ENCODE peak calls at places on chromosomes 13 and 19, in seven cellular contexts. C is CD8-positive, alpha-beta T cell; H is pancreas; N is A549; F is fibroblast of lung; D is OCI-LY7; B is heart right ventricle. X is an unnamed sample.

GRCh38 chr19:17841810-17842662 is 5.7 kb downstream of the JAK3 start:
- DNase-seq in C (no peak), H (peak; percentile 86), N (peak; percentile 91), F (peak; percentile 83), D (peak; percentile 79), B (peak; percentile 76), X (no peak)

GRCh38 chr19:31963741-31964140 is 381.7 kb upstream of the ZNF507 start:
- DNase-seq in C (no peak), H (no peak), N (no peak), F (no peak), D (no peak), B (peak; percentile 39), X (no peak)

GRCh38 chr13:29594310-29594709 is 1.2 kb downstream of the SLC7A1 start:
- DNase-seq in C (no peak), H (no peak), N (peak; percentile 61), F (peak; percentile 78), D (peak; percentile 68), B (no peak), X (no peak)

GRCh38 chr19:46069841-46070341 is 29.1 kb upstream of the IGFL4 start:
- DNase-seq in C (no peak), H (no peak), N (no peak), F (peak; percentile 96), D (no peak), B (no peak), X (no peak)

GRCh38 chr19:3606174-3606689 is 443 bp downstream of the TBXA2R start:
- DNase-seq in C (peak; percentile 28), H (peak; percentile 89), N (no peak), F (no peak), D (no peak), B (no peak), X (peak; percentile 51)

GRCh38 chr13:50617134-50617721 is 226.3 kb downstream of the DLEU7 start:
- DNase-seq in C (no peak), H (no peak), N (no peak), F (peak; percentile 63), D (no peak), B (no peak), X (no peak)

GRCh38 chr13:95710313-95710712 is 33.4 kb downstream of the DNAJC3 start:
- DNase-seq in C (no peak), H (no peak), N (no peak), F (peak; percentile 73), D (no peak), B (no peak), X (no peak)

GRCh38 chr19:43784251-43784980 is 3.6 kb upstream of the KCNN4 start:
- DNase-seq in C (peak; percentile 54), H (no peak), N (peak; percentile 92), F (peak; percentile 83), D (peak; percentile 89), B (no peak), X (no peak)

GRCh38 chr13:101204270-101205011 is 211.9 kb downstream of the NALCN start:
- DNase-seq in C (no peak), H (no peak), N (no peak), F (peak; percentile 52), D (no peak), B (no peak), X (no peak)

GRCh38 chr13:73708393-73708985 is 425.7 kb downstream of the KLF12 start:
- DNase-seq in C (peak; percentile 32), H (no peak), N (peak; percentile 33), F (peak; percentile 80), D (peak; percentile 61), B (peak; percentile 38), X (peak; percentile 24)

GRCh38 chr19:4962085-4962619 is 6.8 kb upstream of the KDM4B start:
- DNase-seq in C (no peak), H (no peak), N (no peak), F (no peak), D (no peak), B (no peak), X (no peak)

GRCh38 chr19:41882568-41883462 is at the start of gene ARHGEF1:
- DNase-seq in C (peak; percentile 64), H (no peak), N (peak; percentile 90), F (peak; percentile 18), D (peak; percentile 70), B (peak; percentile 74), X (no peak)

GRCh38 chr13:82412749-82413148 is 1469.5 kb downstream of the SLITRK1 start:
- DNase-seq in C (no peak), H (no peak), N (no peak), F (no peak), D (no peak), B (no peak), X (no peak)

GRCh38 chr13:96958286-96958891 is 35.9 kb downstream of the OXGR1 start:
- DNase-seq in C (no peak), H (no peak), N (no peak), F (peak; percentile 40), D (peak; percentile 32), B (no peak), X (no peak)

GRCh38 chr19:40344422-40344821 is 3.8 kb downstream of the C19orf47 start:
- DNase-seq in C (no peak), H (peak; percentile 2), N (no peak), F (no peak), D (no peak), B (no peak), X (no peak)

GRCh38 chr19:13089139-13089856 is 13.4 kb downstream of the LYL1 start:
- DNase-seq in C (no peak), H (no peak), N (peak; percentile 67), F (no peak), D (peak; percentile 62), B (no peak), X (no peak)

GRCh38 chr19:16148443-16149045 is 5.1 kb downstream of the HSH2D start:
- DNase-seq in C (no peak), H (no peak), N (no peak), F (no peak), D (no peak), B (no peak), X (no peak)

GRCh38 chr13:95494082-95494681 is 58.3 kb upstream of the CLDN10 start:
- DNase-seq in C (no peak), H (no peak), N (peak; percentile 48), F (peak; percentile 76), D (peak; percentile 29), B (peak; percentile 16), X (no peak)

GRCh38 chr13:82062772-82063171 is 1721.8 kb upstream of the SPRY2 start:
- DNase-seq in C (no peak), H (no peak), N (no peak), F (no peak), D (no peak), B (no peak), X (no peak)

GRCh38 chr19:55676889-55677505 is 2.0 kb downstream of the EPN1 start:
- DNase-seq in C (no peak), H (no peak), N (no peak), F (no peak), D (no peak), B (no peak), X (no peak)

GRCh38 chr19:55679343-55680257 is 4.6 kb downstream of the EPN1 start:
- DNase-seq in C (no peak), H (peak; percentile 73), N (no peak), F (no peak), D (no peak), B (no peak), X (no peak)

GRCh38 chr19:55676384-55676783 is 1.4 kb downstream of the EPN1 start:
- DNase-seq in C (no peak), H (no peak), N (no peak), F (no peak), D (peak; percentile 34), B (no peak), X (no peak)

GRCh38 chr19:55677572-55678028 is 2.6 kb downstream of the EPN1 start:
- DNase-seq in C (no peak), H (peak; percentile 67), N (no peak), F (no peak), D (peak; percentile 50), B (no peak), X (no peak)

DNA sequence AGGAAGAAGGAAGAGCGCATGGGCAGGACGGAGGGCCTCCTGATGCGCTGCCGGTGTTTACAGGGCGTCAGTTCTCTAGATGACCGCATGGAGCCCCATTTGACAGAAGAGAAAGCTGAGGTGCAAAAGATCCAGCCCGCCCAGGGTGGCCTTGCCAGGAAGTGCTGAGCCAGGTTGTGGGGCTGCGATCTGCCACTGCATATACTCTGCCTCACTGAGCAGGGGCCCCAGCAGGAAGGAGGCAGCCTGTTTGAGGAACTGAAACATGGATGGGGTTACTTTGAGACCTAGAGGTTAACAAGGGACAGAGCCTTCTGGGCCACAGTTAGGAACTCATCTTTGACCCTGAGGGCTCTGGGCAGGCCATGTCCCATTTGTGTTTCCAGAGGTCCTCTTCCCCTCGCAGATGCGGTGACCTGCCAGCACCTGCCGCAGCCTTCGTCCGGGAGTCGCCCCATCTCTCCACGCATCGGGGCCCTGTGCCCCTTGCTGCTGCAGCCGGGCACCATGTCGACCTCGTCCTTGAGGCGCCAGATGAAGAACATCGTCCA is 3.2 kb downstream of the EPN1 start:
- DNase-seq in C (no peak), H (peak; percentile 56), N (no peak), F (no peak), D (peak; percentile 96), B (peak; percentile 29), X (peak; percentile 22)
- H3K4me3 ChIP-seq in C (no peak overlapping the region), H (no peak overlapping the region), N (no peak overlapping the region), F (no peak overlapping the region), D (peak overlapping the region; percentile 95), B (no peak overlapping the region), X (no peak overlapping the region)

GRCh38 chr13:40632915-40633314 is 33.5 kb downstream of the FOXO1 start:
- DNase-seq in C (no peak), H (no peak), N (no peak), F (no peak), D (no peak), B (no peak), X (no peak)
- H3K27ac ChIP-seq in C (no peak overlapping the region), H (peak overlapping the region; percentile 19), N (no peak overlapping the region), F (no peak overlapping the region), D (no peak overlapping the region), B (no peak overlapping the region), X (no peak overlapping the region)

DNA sequence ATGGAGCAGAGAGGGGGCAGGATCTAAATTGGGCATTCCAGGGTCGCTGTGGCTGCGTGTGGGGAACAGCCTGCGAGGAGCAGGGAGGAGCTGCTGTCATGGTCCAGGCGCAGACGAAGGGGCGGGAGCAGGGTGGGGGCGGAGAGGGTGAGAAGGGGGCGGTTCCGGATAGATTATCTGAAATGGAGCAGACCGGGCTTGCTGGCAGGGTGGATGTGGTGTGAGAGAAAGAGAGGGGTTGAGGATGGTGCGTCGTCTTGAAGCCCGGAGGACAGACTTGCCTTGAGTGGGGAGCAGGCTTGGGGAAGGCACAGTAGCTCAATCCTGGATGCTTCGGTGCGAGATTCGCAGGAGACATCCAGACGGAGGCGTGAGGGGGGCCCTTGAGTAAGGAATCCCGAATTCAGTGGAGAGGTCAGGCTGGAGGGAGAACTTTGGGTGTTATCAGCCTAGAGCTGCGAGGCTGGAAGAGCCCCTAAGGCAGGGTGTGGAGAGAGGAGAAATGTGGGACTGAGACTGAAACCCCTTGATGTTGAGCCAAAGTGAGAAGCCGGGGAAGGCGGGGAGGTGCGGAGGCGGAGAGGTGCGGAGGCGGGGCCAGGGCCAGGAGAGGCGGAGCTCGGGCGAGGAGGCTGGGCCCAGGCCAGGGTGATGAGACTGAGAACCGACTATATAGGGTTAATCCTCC is 40.7 kb downstream of the DPF1 start:
- DNase-seq in C (no peak), H (no peak), N (no peak), F (peak; percentile 23), D (no peak), B (peak; percentile 36), X (no peak)
- H3K4me3 ChIP-seq in C (no peak overlapping the region), H (no peak overlapping the region), N (no peak overlapping the region), F (peak overlapping the region; percentile 59), D (no peak overlapping the region), B (no peak overlapping the region), X (peak overlapping the region; percentile 50)

DNA sequence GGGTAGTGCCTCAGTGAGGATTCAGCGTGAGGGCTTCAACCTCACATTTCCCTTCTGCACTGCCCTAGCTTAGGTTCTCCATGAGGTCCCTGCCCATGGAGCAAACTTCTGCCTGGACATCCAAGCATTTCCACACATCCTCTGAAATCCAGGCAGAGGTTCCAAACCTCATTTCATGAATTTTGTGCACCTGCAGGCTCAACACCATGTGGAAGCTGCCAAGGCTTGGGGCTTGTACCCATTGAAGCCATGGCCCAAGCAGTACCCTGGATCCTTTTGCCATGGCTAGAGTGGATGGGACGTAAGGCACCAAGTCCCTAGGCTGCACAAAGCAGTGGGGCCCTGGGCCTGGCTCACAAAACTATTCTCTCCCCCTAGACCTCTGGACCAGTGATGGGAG is 877.1 kb upstream of the KLHL1 start:
- DNase-seq in C (no peak), H (peak; percentile 12), N (no peak), F (no peak), D (no peak), B (no peak), X (no peak)
- H3K27ac ChIP-seq in C (no peak overlapping the region), H (no peak overlapping the region), N (no peak overlapping the region), F (no peak overlapping the region), D (no peak overlapping the region), B (no peak overlapping the region), X (no peak overlapping the region)

X was measured in breast epithelium.